ENCODE peak calls at places on chromosomes 1 and 21, in five cellular contexts. J is GM06990; L is activated naive CD4-positive, alpha-beta T cell treated with anti-CD3 and anti-CD28 coated beads for 36 hours; W is AML-193; K is NCI-H774. X is an unnamed sample.

GRCh38 chr1:205668951-205669340 is 11.4 kb downstream of the SLC45A3 start:
- DNase-seq in J (peak; percentile 67), L (no peak), W (peak; percentile 7), K (no peak), X (no peak)

GRCh38 chr21:46014828-46015227 is 33.3 kb downstream of the COL6A1 start:
- DNase-seq in J (no peak), L (no peak), W (no peak), K (no peak), X (no peak)

GRCh38 chr21:38920631-38921398 is 115.1 kb downstream of the ETS2 start:
- DNase-seq in J (no peak), L (no peak), W (no peak), K (no peak), X (no peak)

GRCh38 chr21:18950045-18950740 is 546.6 kb upstream of the TMPRSS15 start:
- DNase-seq in J (no peak), L (no peak), W (no peak), K (no peak), X (no peak)

GRCh38 chr1:209364716-209365115 is 218.8 kb upstream of the CAMK1G start:
- DNase-seq in J (no peak), L (no peak), W (no peak), K (no peak), X (no peak)

GRCh38 chr1:90936061-90936460 is 85.8 kb downstream of the ZNF644 start:
- DNase-seq in J (no peak), L (no peak), W (no peak), K (no peak), X (no peak)

GRCh38 chr1:87362063-87362833 is 33.6 kb downstream of the LMO4 start:
- DNase-seq in J (no peak), L (no peak), W (no peak), K (no peak), X (no peak)

GRCh38 chr1:199688133-199688676 is 339.3 kb upstream of the NR5A2 start:
- DNase-seq in J (no peak), L (no peak), W (no peak), K (no peak), X (no peak)

GRCh38 chr1:203128691-203129500 is 1.4 kb downstream of the ADORA1 start:
- DNase-seq in J (no peak), L (no peak), W (no peak), K (no peak), X (no peak)

GRCh38 chr1:185491604-185492003 is 174.6 kb upstream of the IVNS1ABP start:
- DNase-seq in J (no peak), L (no peak), W (no peak), K (no peak), X (no peak)

GRCh38 chr1:11180342-11180744 is 8.8 kb upstream of the ANGPTL7 start:
- DNase-seq in J (no peak), L (no peak), W (no peak), K (no peak), X (no peak)

GRCh38 chr1:52157582-52157981 is 15.7 kb downstream of the ZFYVE9 start:
- DNase-seq in J (no peak), L (no peak), W (no peak), K (no peak), X (no peak)